ENCODE peak calls at places on chromosomes 13 and 19, in five cellular contexts. J, O, V, H and K are unnamed samples.

GRCh38 chr13:95153647-95154405 is 147.4 kb downstream of the ABCC4 start:
- DNase-seq in V (no peak), O (no peak), J (no peak), H (no peak), K (no peak)

GRCh38 chr19:2974342-2974932 is 2.9 kb upstream of the TLE6 start:
- DNase-seq in O (no peak), J (no peak), V (no peak), H (no peak), K (no peak)

GRCh38 chr19:11964496-11964857 is 363 bp upstream of the ZNF763 start:
- DNase-seq in V (no peak), J (no peak), H (no peak), O (no peak), K (no peak)

GRCh38 chr13:39370554-39370953 is 232.4 kb downstream of the LHFPL6 start:
- DNase-seq in V (no peak), O (no peak), H (no peak), J (no peak), K (no peak)

GRCh38 chr13:102707465-102707864 is 12.6 kb upstream of the METTL21C start:
- DNase-seq in J (no peak), O (no peak), V (no peak), H (no peak), K (no peak)

GRCh38 chr13:21234537-21234936 is 58.1 kb downstream of the MRPL57 start:
- DNase-seq in V (no peak), H (no peak), O (no peak), J (no peak), K (no peak)

GRCh38 chr19:10402441-10403038 is 802 bp downstream of the CDC37 start:
- DNase-seq in V (no peak), J (no peak), O (no peak), H (no peak), K (peak; percentile 80)

GRCh38 chr13:44352671-44353070 is 21.0 kb upstream of the SERP2 start:
- DNase-seq in V (no peak), J (no peak), H (no peak), O (no peak), K (no peak)

GRCh38 chr19:3276341-3276799 is 51.9 kb downstream of the CELF5 start:
- DNase-seq in V (peak; percentile 34), H (peak; percentile 29), J (peak; percentile 71), O (peak; percentile 62), K (peak; percentile 30)

GRCh38 chr19:8441725-8442544 is 2.8 kb upstream of the HNRNPM start:
- DNase-seq in V (no peak), O (no peak), J (no peak), H (no peak), K (no peak)

GRCh38 chr13:114115796-114116195 is 16.6 kb downstream of the RASA3 start:
- DNase-seq in H (no peak), J (peak; percentile 48), O (no peak), V (peak; percentile 2), K (no peak)

GRCh38 chr13:60757481-60757880 is 360.5 kb downstream of the TDRD3 start:
- DNase-seq in V (no peak), O (no peak), H (no peak), J (no peak), K (no peak)

GRCh38 chr19:32914879-32915278 is 45.3 kb upstream of the SLC7A9 start:
- DNase-seq in V (no peak), H (no peak), O (no peak), J (no peak), K (no peak)

GRCh38 chr13:80379245-80379644 is 38.3 kb upstream of the SPRY2 start:
- DNase-seq in J (no peak), V (no peak), H (no peak), O (no peak), K (no peak)

GRCh38 chr13:71522976-71523517 is 344.0 kb downstream of the DACH1 start:
- DNase-seq in O (no peak), J (no peak), V (no peak), H (no peak), K (no peak)

GRCh38 chr19:18596752-18597157 is 8.2 kb downstream of the REX1BD start:
- DNase-seq in J (peak; percentile 67), O (peak; percentile 65), H (no peak), V (peak; percentile 67), K (no peak)

GRCh38 chr19:2428027-2428690 is 773 bp upstream of the TIMM13 start:
- DNase-seq in V (peak; percentile 41), J (peak; percentile 69), H (no peak), O (no peak), K (peak; percentile 34)

GRCh38 chr19:993361-993830 is 6.8 kb upstream of the GRIN3B start:
- DNase-seq in J (no peak), V (no peak), H (no peak), O (no peak), K (no peak)

GRCh38 chr13:24215732-24216131 is 55.2 kb downstream of the SPATA13 start:
- DNase-seq in H (no peak), O (no peak), J (no peak), V (peak; percentile 63), K (no peak)

GRCh38 chr13:43397110-43397509 is 373.7 kb downstream of the DNAJC15 start:
- DNase-seq in V (no peak), J (no peak), O (no peak), H (no peak), K (no peak)

DNA sequence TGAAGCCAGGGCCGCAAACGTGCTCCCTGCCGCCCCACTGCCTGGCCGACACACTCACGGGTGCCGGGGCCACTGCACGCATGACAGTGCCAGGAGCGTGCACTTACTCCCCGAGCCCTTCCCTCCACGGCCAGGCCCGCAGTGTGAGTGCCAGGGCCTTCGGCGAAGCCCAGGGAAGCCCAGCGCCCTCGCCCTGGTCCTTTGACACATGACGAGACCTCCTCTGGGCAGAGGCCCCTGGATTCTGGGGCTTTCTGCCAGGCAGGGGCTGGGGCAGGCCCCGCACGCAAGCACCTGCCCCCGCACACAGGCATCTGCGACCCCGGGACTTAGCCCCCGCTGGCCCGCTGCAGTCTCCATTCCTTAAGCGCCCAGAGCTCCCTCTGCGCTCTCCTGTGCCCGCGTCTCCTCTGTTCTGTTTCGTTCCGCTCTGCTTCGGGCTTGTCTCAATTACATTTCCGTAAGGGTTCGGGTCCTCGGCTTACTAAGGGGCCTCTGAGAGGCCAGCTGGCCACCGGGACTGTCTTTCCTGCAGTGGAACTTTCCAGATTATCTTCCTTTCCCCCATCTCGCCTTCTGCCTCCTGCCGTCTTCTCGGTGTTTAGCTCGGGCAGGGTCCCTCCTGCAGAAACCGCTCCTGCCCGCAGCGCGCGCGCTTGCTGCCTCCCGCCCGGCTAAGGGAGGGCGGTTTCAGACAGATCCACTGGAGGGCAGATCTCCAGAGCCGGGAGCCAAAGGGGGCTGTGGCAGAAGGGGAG is 98.8 kb downstream of the ING1 start:
- DNase-seq in J (no peak), H (no peak), O (no peak), V (no peak), K (no peak)
- TF ChIP-seq CTCF in J (no peak), H (no peak), O (no peak), V (no peak), K (no peak)

GRCh38 chr13:40911341-40911740 is 107.8 kb downstream of the ELF1 start:
- DNase-seq in H (no peak), V (no peak), J (no peak), O (no peak), K (no peak)
- TF ChIP-seq CTCF in H (no peak), V (no peak), J (no peak), O (no peak), K (no peak)

GRCh38 chr13:48403151-48403631 is 9.7 kb downstream of the LPAR6 start:
- DNase-seq in V (no peak), H (no peak), O (peak; percentile 16), J (no peak), K (no peak)

GRCh38 chr13:48404952-48405351 is 8.0 kb downstream of the LPAR6 start:
- DNase-seq in J (no peak), V (no peak), H (no peak), O (no peak), K (no peak)

GRCh38 chr13:48405865-48406264 is 7.0 kb downstream of the LPAR6 start:
- DNase-seq in H (no peak), O (no peak), J (no peak), V (no peak), K (no peak)

GRCh38 chr13:48402325-48402962 is 10.5 kb downstream of the LPAR6 start:
- DNase-seq in O (no peak), H (no peak), J (no peak), V (no peak), K (no peak)

GRCh38 chr13:48403929-48404328 is 9.0 kb downstream of the LPAR6 start:
- DNase-seq in H (no peak), O (no peak), V (no peak), J (no peak), K (no peak)
- TF ChIP-seq CTCF in H (no peak), O (no peak), V (no peak), J (no peak), K (no peak)

DNA sequence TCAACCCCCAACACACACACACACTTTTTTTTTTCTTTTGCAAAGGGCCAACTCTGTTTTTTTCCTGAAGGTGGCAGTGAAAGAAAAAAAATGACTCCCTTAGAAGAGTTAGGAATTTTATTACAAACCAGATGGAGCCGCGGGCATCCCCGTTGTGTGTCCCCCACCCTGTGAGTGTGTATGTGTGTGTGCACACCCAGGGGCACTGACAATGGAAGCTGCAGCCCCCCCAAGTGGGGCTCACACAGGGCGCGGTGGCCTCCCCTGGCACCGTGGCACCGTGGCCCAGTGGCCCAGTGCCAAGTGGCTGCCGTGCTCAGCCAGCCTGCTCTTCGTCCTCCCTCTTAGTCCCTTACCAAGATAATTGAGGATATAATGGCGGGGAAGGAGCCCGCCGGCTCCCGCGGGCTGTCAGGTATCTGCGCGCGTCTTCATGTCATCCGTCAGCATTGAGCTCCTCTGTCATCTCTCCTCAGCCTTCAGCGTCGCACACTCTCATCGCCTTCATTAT is 314.1 kb downstream of the ZNF536 start:
- DNase-seq in O (no peak), H (no peak), J (no peak), V (no peak), K (no peak)
- TF ChIP-seq CTCF in O (no peak), H (peak; percentile 13), J (no peak), V (no peak), K (no peak)

DNA sequence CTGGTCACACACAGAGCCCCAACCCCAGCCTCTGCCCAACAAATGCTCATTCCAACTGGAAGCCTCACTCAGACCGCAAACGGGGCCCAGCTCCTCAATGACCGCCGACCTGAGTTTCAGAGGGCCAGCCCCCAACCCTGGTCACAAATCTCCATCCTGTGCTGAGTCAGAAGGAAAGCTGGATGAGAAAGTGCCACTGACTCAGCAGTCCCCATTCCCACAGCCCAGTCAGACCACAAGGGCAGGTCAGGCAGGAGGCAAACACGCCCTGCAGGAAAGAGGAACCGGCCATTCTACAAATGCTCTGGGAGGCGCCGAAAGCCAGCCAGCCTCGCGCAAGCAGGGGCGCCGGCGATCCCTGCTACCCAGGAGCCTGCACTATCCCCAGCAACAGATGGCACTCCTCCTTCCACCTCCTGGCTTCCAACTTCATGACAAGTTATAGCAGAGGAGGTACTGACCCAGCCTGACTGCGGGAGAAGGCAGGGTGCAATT is 14.1 kb upstream of the PRKD2 start:
- DNase-seq in J (no peak), V (peak; percentile 46), H (no peak), O (no peak), K (no peak)
- TF ChIP-seq CTCF in J (no peak), V (no peak), H (no peak), O (no peak), K (no peak)

GRCh38 chr13:30804474-30804873 is 69.1 kb downstream of the ALOX5AP start:
- DNase-seq in J (no peak), H (no peak), V (no peak), O (no peak), K (peak; percentile 15)
- TF ChIP-seq CTCF in J (no peak), H (no peak), V (no peak), O (no peak), K (peak; percentile 42)